ENCODE peak calls at places on chromosomes 6 and 20, in seven cellular contexts. F is PC-3; S is prostate gland; X is left ventricle myocardium inferior; H is adrenal gland; D is CD8-positive, alpha-beta memory T cell; J is sigmoid colon. P is an unnamed sample.
A peak's percentile ranks its signal among the peaks of the same experiment; 100 is the strongest.

GRCh38 chr20:1154224-1154623 is 30.6 kb downstream of the TMEM74B start:
- DNase-seq in X (no peak), H (no peak), J (no peak), D (no peak), S (no peak), F (no peak), P (no peak)

GRCh38 chr6:24401458-24401857 is 1.3 kb upstream of the MRS2 start:
- DNase-seq in F (no peak), X (no peak), J (no peak), S (no peak), D (no peak), H (no peak), P (peak; percentile 68)

GRCh38 chr6:33374359-33374910 is 17.2 kb upstream of the KIFC1 start:
- DNase-seq in S (no peak), F (peak; percentile 42), X (no peak), J (no peak), H (no peak), D (no peak), P (no peak)

GRCh38 chr20:48706116-48706656 is 121.6 kb downstream of the PREX1 start:
- DNase-seq in D (no peak), J (peak; percentile 40), H (no peak), X (no peak), F (no peak), S (no peak), P (no peak)

GRCh38 chr20:50726955-50727791 is 4.2 kb upstream of the PARD6B start:
- DNase-seq in S (no peak), F (no peak), J (no peak), D (no peak), X (no peak), H (no peak), P (peak; percentile 10)

GRCh38 chr20:37881601-37882343 is 21.2 kb upstream of the VSTM2L start:
- DNase-seq in H (no peak), J (no peak), D (no peak), F (no peak), S (no peak), X (no peak), P (no peak)

GRCh38 chr6:37547564-37548061 is 47.9 kb upstream of the CCDC167 start:
- DNase-seq in S (peak; percentile 72), F (peak; percentile 66), X (no peak), H (peak; percentile 62), D (no peak), J (no peak), P (no peak)

GRCh38 chr6:116996842-116997241 is 119.8 kb downstream of the RFX6 start:
- DNase-seq in F (no peak), J (no peak), S (no peak), D (no peak), X (no peak), H (no peak), P (peak; percentile 60)

GRCh38 chr6:89144358-89145041 is 1.4 kb upstream of the PM20D2 start:
- DNase-seq in F (peak; percentile 44), J (no peak), D (no peak), H (no peak), S (no peak), X (no peak), P (no peak)

GRCh38 chr6:73514746-73515110 is 6.1 kb downstream of the EEF1A1 start:
- DNase-seq in D (no peak), S (no peak), H (no peak), X (no peak), F (no peak), J (no peak), P (peak; percentile 77)

GRCh38 chr20:25052255-25053206 is 5.4 kb downstream of the ACSS1 start:
- DNase-seq in S (no peak), X (no peak), J (peak; percentile 72), F (no peak), H (peak; percentile 23), D (no peak), P (peak; percentile 23)

GRCh38 chr20:48600470-48600945 is 227.3 kb downstream of the PREX1 start:
- DNase-seq in X (no peak), J (peak; percentile 40), D (no peak), S (no peak), F (no peak), H (no peak), P (no peak)

GRCh38 chr6:88666906-88667305 is 296.5 kb downstream of the RNGTT start:
- DNase-seq in S (no peak), F (no peak), J (no peak), X (no peak), D (no peak), H (no peak), P (no peak)

GRCh38 chr6:168413856-168414255 is 27.1 kb upstream of the SMOC2 start:
- DNase-seq in D (no peak), J (no peak), F (no peak), X (no peak), S (no peak), H (no peak), P (peak; percentile 17)

GRCh38 chr6:156808287-156808686 is 31.1 kb downstream of the ARID1B start:
- DNase-seq in H (no peak), S (no peak), F (no peak), X (no peak), D (no peak), J (no peak), P (peak; percentile 50)

GRCh38 chr6:144314003-144314485 is 28.9 kb downstream of the UTRN start:
- DNase-seq in S (no peak), D (no peak), F (no peak), X (peak; percentile 70), H (peak; percentile 76), J (peak; percentile 80), P (no peak)

GRCh38 chr6:11734861-11735652 is 43.5 kb downstream of the ADTRP start:
- DNase-seq in H (no peak), S (peak; percentile 64), J (no peak), X (no peak), D (no peak), F (peak; percentile 52), P (no peak)

GRCh38 chr6:35343835-35344550 is 1.6 kb downstream of the PPARD start:
- DNase-seq in H (no peak), F (no peak), S (no peak), X (no peak), J (peak; percentile 28), D (no peak), P (no peak)

GRCh38 chr6:156828280-156828703 is 51.1 kb downstream of the ARID1B start:
- DNase-seq in H (peak; percentile 69), X (no peak), F (peak; percentile 83), D (no peak), S (no peak), J (no peak), P (no peak)

GRCh38 chr6:63514488-63515173 is 57.6 kb upstream of the LOC128125822 start:
- DNase-seq in H (no peak), X (no peak), D (no peak), F (no peak), S (no peak), J (no peak), P (no peak)

GRCh38 chr6:150191809-150192208 is 49.0 kb downstream of the PPP1R14C start:
- DNase-seq in J (no peak), D (no peak), F (peak; percentile 9), S (no peak), H (no peak), X (no peak), P (no peak)

GRCh38 chr6:111478749-111479148 is 4.3 kb downstream of the REV3L start:
- DNase-seq in J (no peak), H (no peak), X (no peak), D (no peak), F (peak; percentile 57), S (no peak), P (peak; percentile 68)

GRCh38 chr6:74320076-74320475 is 624.1 kb downstream of the CD109 start:
- DNase-seq in X (no peak), S (no peak), J (no peak), D (no peak), H (no peak), F (peak; percentile 2), P (no peak)

DNA sequence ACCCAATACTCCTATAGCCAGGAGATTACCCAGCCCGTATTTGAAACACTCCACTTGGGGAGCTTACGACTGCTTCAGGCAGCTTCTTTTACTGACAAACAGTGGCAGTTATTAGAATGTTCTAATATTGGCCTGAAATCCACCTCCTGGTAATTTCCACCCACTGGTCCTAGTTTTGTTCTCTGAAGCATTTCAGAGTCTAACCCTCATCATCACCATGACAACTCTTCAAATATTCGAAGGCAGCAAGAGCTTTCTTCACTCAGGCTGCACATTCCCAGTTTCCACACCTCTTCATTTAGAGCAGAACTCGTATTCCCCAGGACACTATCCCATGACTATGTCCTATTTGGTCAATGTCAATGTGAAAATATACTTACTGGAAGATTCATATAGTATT is 325.6 kb downstream of the UBE3D start:
- DNase-seq in J (no peak), S (no peak), X (no peak), H (no peak), F (no peak), D (no peak), P (no peak)
- H3K27ac ChIP-seq in J (no peak overlapping the region), S (no peak overlapping the region), X (no peak overlapping the region), H (no peak overlapping the region), F (no peak overlapping the region), D (no peak overlapping the region), P (peak overlapping the region; percentile 79)

DNA sequence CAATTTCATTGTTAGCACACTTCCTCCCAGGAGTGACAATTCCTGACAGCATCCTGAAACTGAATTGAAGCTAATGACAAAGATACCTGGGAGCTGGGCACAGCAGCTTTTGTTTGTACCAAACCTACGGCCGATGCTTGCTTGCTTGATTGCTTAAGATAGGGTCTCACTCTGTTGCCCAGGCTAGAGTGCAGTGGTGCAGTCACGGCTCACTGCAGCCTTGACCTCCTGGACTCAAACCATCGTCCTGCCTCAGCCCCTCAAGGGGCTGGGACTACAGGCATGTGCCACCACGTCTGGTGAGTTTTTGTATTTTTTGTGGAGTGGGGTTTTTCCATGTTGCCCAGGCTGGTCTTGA is 84.7 kb upstream of the SCP2D1 start:
- DNase-seq in F (no peak), S (no peak), X (no peak), D (no peak), H (no peak), J (no peak), P (no peak)
- H3K27ac ChIP-seq in F (no peak overlapping the region), S (no peak overlapping the region), X (no peak overlapping the region), D (no peak overlapping the region), H (no peak overlapping the region), J (no peak overlapping the region), P (no peak overlapping the region)

DNA sequence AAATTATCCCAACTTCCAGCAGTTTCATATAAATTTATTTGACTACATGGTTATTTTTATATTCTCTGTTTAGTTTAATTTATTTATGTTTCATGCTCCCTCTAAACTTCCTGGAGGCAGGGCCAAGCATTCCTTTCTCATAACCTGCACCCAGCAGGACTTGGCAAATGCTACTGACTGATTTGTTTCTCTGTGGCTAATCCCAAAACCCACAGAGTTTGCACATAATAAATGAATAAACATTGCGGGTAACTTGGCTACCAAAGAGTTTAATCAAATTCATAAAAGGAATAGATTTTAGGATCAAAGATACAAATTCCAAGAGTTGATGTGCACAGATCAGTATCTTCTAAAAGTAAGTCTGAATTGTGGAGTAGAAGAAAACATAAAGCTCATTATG is 239.5 kb downstream of the SLC35F1 start:
- DNase-seq in F (no peak), H (no peak), S (no peak), D (no peak), J (no peak), X (no peak), P (no peak)
- H3K27ac ChIP-seq in F (no peak overlapping the region), H (no peak overlapping the region), S (no peak overlapping the region), D (no peak overlapping the region), J (no peak overlapping the region), X (no peak overlapping the region), P (no peak overlapping the region)

DNA sequence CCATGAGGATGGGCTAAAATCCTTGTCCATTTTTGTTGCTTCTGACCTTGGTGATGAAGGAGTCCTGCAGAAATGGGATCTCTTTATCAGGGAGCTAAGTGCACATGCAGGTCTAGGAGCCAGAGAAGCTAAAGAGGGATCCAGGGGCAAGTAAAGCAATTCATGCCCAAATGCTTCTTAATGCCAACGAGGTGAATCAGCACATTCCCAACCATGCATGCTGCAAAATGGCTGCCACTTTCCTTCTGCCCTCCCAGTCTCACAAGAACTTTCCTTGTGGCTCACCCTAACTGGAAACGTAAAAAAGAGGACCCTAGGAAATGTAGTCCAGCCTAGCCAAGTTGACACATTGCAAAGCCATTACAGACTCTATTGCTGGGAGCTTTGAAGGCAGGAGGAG is 298.4 kb downstream of the MAFB start:
- DNase-seq in J (no peak), X (no peak), F (no peak), S (no peak), D (no peak), H (no peak), P (no peak)
- H3K27ac ChIP-seq in J (no peak overlapping the region), X (no peak overlapping the region), F (no peak overlapping the region), S (no peak overlapping the region), D (no peak overlapping the region), H (no peak overlapping the region), P (no peak overlapping the region)

P was measured in endodermal cell.